ENCODE peak calls at places on chromosomes 1 and 21, in four cellular contexts. A is endothelial cell, Y is ovary, M is fibroblast of pulmonary artery. I is an unnamed sample.
A peak's percentile ranks its signal among the peaks of the same experiment; 100 is the strongest.

GRCh38 chr1:61202854-61203603 is 120.7 kb downstream of the NFIA start:
- DNase-seq in Y (no peak), M (no peak), A (no peak), I (no peak)

GRCh38 chr1:20411196-20411980 is 74.6 kb downstream of the CAMK2N1 start:
- DNase-seq in Y (no peak), M (peak; percentile 75), A (no peak), I (no peak)

GRCh38 chr1:25700626-25701025 is 84.0 kb downstream of the MAN1C1 start:
- DNase-seq in A (peak; percentile 47), Y (no peak), M (no peak), I (no peak)

GRCh38 chr1:67307251-67308060 is at the start of gene IL12RB2:
- DNase-seq in Y (no peak), M (no peak), A (peak; percentile 13), I (peak; percentile 67)

GRCh38 chr1:180935326-180936109 is 22.8 kb downstream of the KIAA1614 start:
- DNase-seq in Y (no peak), A (no peak), M (no peak), I (peak; percentile 84)

GRCh38 chr1:175162955-175163354 is 29.6 kb downstream of the KIAA0040 start:
- DNase-seq in M (peak; percentile 53), A (no peak), Y (no peak), I (no peak)

GRCh38 chr1:228236744-228237143 is 28.9 kb downstream of the OBSCN start:
- DNase-seq in A (peak; percentile 69), M (peak; percentile 69), Y (no peak), I (no peak)

GRCh38 chr1:205438213-205439158 is 16.6 kb upstream of the LEMD1 start:
- DNase-seq in A (peak; percentile 58), M (peak; percentile 88), Y (peak; percentile 91), I (no peak)

GRCh38 chr21:26739189-26739588 is 106.0 kb downstream of the ADAMTS1 start:
- DNase-seq in M (peak; percentile 41), Y (no peak), A (no peak), I (no peak)

GRCh38 chr1:152110860-152111514 is 4.3 kb downstream of the TCHH start:
- DNase-seq in M (peak; percentile 48), A (peak; percentile 45), Y (no peak), I (peak; percentile 46)

GRCh38 chr1:36653850-36654249 is 171.1 kb upstream of the CSF3R start:
- DNase-seq in A (no peak), M (peak; percentile 77), Y (no peak), I (no peak)

GRCh38 chr1:230937370-230937769 is 41.3 kb downstream of the TTC13 start:
- DNase-seq in M (peak; percentile 3), A (no peak), Y (no peak), I (no peak)

GRCh38 chr1:109056064-109056463 is 14.2 kb upstream of the WDR47 start:
- DNase-seq in Y (no peak), A (no peak), M (no peak), I (no peak)

GRCh38 chr1:234214129-234214910 is 158.9 kb upstream of the COA6 start:
- DNase-seq in Y (no peak), A (peak; percentile 37), M (no peak), I (peak; percentile 65)

GRCh38 chr1:81391100-81391828 is 409.5 kb upstream of the ADGRL2 start:
- DNase-seq in M (no peak), A (no peak), Y (no peak), I (no peak)

GRCh38 chr1:34361781-34362357 is 185.2 kb downstream of the C1orf94 start:
- DNase-seq in M (no peak), Y (no peak), A (no peak), I (no peak)

GRCh38 chr1:61330018-61330417 is 247.7 kb downstream of the NFIA start:
- DNase-seq in A (no peak), Y (no peak), M (no peak), I (no peak)

GRCh38 chr1:233367057-233367759 is 39.7 kb downstream of the MAP3K21 start:
- DNase-seq in M (peak; percentile 10), A (no peak), Y (no peak), I (no peak)

GRCh38 chr21:21290751-21291150 is 292.5 kb downstream of the NCAM2 start:
- DNase-seq in Y (no peak), M (no peak), A (no peak), I (no peak)

GRCh38 chr21:38930838-38931237 is 125.1 kb downstream of the ETS2 start:
- DNase-seq in M (peak; percentile 89), A (no peak), Y (no peak), I (no peak)

GRCh38 chr1:205918955-205919746 is 24.1 kb downstream of the SLC26A9 start:
- DNase-seq in M (peak; percentile 92), Y (peak; percentile 59), A (peak; percentile 86), I (peak; percentile 83)

GRCh38 chr1:25858494-25858893 is 763 bp downstream of the AUNIP start:
- DNase-seq in Y (no peak), A (no peak), M (no peak), I (peak; percentile 24)

GRCh38 chr1:211198111-211198510 is 61.1 kb upstream of the RCOR3 start:
- DNase-seq in Y (no peak), A (no peak), M (peak; percentile 70), I (no peak)

GRCh38 chr1:78038491-78038939 is 7.3 kb upstream of the GIPC2 start:
- DNase-seq in M (peak; percentile 57), A (no peak), Y (no peak), I (no peak)

GRCh38 chr1:29946057-29946456 is 709.7 kb downstream of the PTPRU start:
- DNase-seq in Y (no peak), M (no peak), A (no peak), I (no peak)

GRCh38 chr1:179888071-179888470 is 6.0 kb downstream of the TOR1AIP1 start:
- DNase-seq in Y (no peak), M (no peak), A (no peak), I (no peak)

GRCh38 chr1:181101581-181102226 is 13.2 kb downstream of the IER5 start:
- DNase-seq in M (peak; percentile 73), Y (no peak), A (no peak), I (no peak)

GRCh38 chr1:11963622-11964021 is 16.6 kb upstream of the MFN2 start:
- DNase-seq in A (no peak), M (no peak), Y (no peak), I (no peak)

GRCh38 chr1:11961230-11961629 is 19.0 kb upstream of the MFN2 start:
- DNase-seq in A (no peak), M (peak; percentile 35), Y (no peak), I (no peak)

GRCh38 chr1:11970441-11971185 is 9.6 kb upstream of the MFN2 start:
- DNase-seq in Y (no peak), A (no peak), M (no peak), I (no peak)

GRCh38 chr1:11964656-11965055 is 15.6 kb upstream of the MFN2 start:
- DNase-seq in A (no peak), M (no peak), Y (no peak), I (no peak)

DNA sequence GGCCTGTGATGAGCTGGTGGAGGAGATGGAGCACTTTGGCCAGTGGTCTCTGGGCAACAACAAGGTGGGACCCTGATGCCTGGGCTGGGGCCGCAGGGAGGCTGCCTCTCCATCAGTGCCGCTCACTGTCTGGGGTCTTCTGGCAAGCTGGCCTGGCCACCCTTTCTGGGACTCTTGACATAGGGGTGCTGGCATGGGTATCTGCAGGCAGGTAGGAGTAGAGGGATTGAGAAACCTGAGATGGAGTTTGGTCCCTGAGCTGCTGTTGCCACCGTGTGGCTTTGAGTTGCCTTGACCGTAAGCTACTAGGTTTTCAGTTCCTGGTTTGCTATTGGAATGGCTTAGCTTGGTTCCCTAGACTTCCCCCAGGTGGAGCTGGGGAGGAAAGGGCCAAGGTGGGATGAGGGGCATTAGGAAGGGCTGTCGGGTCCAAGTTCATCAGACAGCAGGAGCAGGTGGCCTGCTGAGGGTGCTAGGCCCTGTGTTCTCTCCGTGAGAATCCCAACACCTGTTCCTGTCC is 13.2 kb upstream of the MFN2 start:
- DNase-seq in A (peak; percentile 27), M (peak; percentile 51), Y (peak; percentile 29), I (peak; percentile 78)
- TF ChIP-seq CTCF in A (no peak), M (peak; percentile 53), Y (no peak), I (peak; percentile 49)

GRCh38 chr1:168987330-168987729 is 119.2 kb upstream of the ATP1B1 start:
- DNase-seq in M (no peak), A (no peak), Y (no peak), I (no peak)
- TF ChIP-seq CTCF in M (no peak), A (no peak), Y (no peak), I (no peak)

DNA sequence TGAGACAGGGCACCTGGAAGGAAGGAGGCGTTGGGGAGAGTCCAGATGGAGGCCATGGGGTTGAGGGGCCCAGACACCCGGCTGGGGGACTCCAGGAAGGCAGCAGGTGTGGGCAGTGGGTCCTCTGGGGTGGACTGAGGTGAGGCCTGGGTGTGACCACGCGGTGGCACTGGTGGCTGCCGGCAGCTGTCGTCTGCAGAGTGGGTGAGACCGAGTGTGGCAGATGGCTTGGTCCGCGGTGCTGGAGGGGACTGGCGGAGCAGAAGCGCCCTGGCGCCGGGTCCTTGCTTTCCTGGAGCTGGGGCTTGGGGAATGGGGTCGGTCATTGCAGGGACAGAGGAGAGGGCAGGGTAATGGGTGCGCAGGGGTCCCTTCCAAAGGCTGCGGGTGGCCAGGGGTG is 12.5 kb downstream of the AGRN start:
- DNase-seq in M (no peak), A (no peak), Y (no peak), I (no peak)
- TF ChIP-seq CTCF in M (no peak), A (no peak), Y (no peak), I (peak; percentile 35)

GRCh38 chr1:7515175-7515574 is 255.9 kb upstream of the VAMP3 start:
- DNase-seq in Y (no peak), A (no peak), M (no peak), I (no peak)

GRCh38 chr1:7516892-7517291 is 254.2 kb upstream of the VAMP3 start:
- DNase-seq in Y (no peak), M (no peak), A (no peak), I (no peak)

GRCh38 chr1:7515896-7516295 is 255.2 kb upstream of the VAMP3 start:
- DNase-seq in A (no peak), M (no peak), Y (no peak), I (no peak)

GRCh38 chr1:7517611-7518330 is 253.3 kb upstream of the VAMP3 start:
- DNase-seq in A (no peak), M (no peak), Y (no peak), I (no peak)

DNA sequence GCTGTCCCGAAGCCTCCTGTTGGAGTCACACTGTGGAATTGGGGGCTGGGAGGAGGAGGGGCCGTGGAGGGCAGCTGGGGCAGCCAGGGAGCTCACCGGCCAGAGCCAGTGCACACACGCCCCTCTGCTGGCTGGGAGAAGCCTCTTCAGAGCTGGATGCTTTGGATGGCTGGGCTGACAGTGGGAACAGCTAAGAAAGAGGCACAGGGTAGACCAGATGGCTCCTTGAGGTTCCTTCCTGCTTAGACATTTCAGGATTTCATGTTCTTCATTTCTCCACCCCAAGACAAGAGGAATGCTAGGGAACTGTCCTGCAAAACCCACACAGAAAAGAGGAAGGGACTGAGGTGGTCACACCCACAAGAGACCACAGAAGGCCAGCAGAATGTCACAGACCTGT is 254.8 kb upstream of the VAMP3 start:
- DNase-seq in Y (no peak), M (peak; percentile 6), A (no peak), I (no peak)
- TF ChIP-seq CTCF in Y (no peak), M (no peak), A (no peak), I (no peak)

I was measured in GM13976.